ENCODE peak calls at places on chromosomes 3 and 15, in four cellular contexts. One of them, this sample, is unnamed.
A peak's percentile ranks its signal among the peaks of the same experiment; 100 is the strongest.

GRCh38 chr15:67794832-67795574 is 30.3 kb upstream of the SKOR1 start:
- DNase-seq in SK-N-SH: no peak
- DNase-seq in HepG2: no peak
- DNase-seq in K562: no peak
- DNase-seq in this sample: no peak

GRCh38 chr3:107065094-107065861 is 312.0 kb upstream of the CCDC54 start:
- DNase-seq in SK-N-SH: peak; percentile 4
- DNase-seq in HepG2: no peak
- DNase-seq in K562: no peak
- DNase-seq in this sample: no peak

GRCh38 chr3:38878650-38879049 is 62.6 kb upstream of the SCN10A start:
- DNase-seq in SK-N-SH: no peak
- DNase-seq in HepG2: no peak
- DNase-seq in K562: no peak
- DNase-seq in this sample: no peak

GRCh38 chr3:47429476-47430270 is 46.1 kb downstream of the SCAP start:
- DNase-seq in SK-N-SH: no peak
- DNase-seq in HepG2: no peak
- DNase-seq in K562: no peak
- DNase-seq in this sample: no peak

GRCh38 chr3:46406786-46407611 is at the start of the genes CCR5AS and CCRL2:
- DNase-seq in SK-N-SH: no peak
- DNase-seq in HepG2: no peak
- DNase-seq in K562: peak; percentile 93
- DNase-seq in this sample: no peak

GRCh38 chr15:77819841-77820728 is 187.4 kb upstream of the LINGO1 start:
- DNase-seq in SK-N-SH: peak; percentile 81
- DNase-seq in HepG2: peak; percentile 14
- DNase-seq in K562: peak; percentile 84
- DNase-seq in this sample: no peak

GRCh38 chr3:11953350-11953749 is 50.8 kb upstream of the SYN2 start:
- DNase-seq in SK-N-SH: peak; percentile 32
- DNase-seq in HepG2: no peak
- DNase-seq in K562: no peak
- DNase-seq in this sample: no peak

GRCh38 chr3:192929146-192929545 is 11.5 kb upstream of the MB21D2 start:
- DNase-seq in SK-N-SH: no peak
- DNase-seq in HepG2: no peak
- DNase-seq in K562: no peak
- DNase-seq in this sample: no peak

GRCh38 chr3:50587373-50587772 is 18.1 kb downstream of the HEMK1 start:
- DNase-seq in SK-N-SH: no peak
- DNase-seq in HepG2: no peak
- DNase-seq in K562: no peak
- DNase-seq in this sample: no peak

GRCh38 chr3:184315871-184316661 is 1.7 kb downstream of the EIF4G1 start:
- DNase-seq in SK-N-SH: peak; percentile 50
- DNase-seq in HepG2: no peak
- DNase-seq in K562: no peak
- DNase-seq in this sample: no peak

GRCh38 chr3:53163459-53164387 is 2.7 kb downstream of the PRKCD start:
- DNase-seq in SK-N-SH: no peak
- DNase-seq in HepG2: no peak
- DNase-seq in K562: no peak
- DNase-seq in this sample: no peak
- TF ChIP-seq NFIC in SK-N-SH: no peak
- TF ChIP-seq NFIC in HepG2: no peak
- TF ChIP-seq NFIC in K562: no peak
- TF ChIP-seq NFIC in this sample: no peak

GRCh38 chr3:171673951-171674350 is 136.3 kb downstream of the PLD1 start:
- DNase-seq in SK-N-SH: no peak
- DNase-seq in HepG2: no peak
- DNase-seq in K562: no peak
- DNase-seq in this sample: no peak
- TF ChIP-seq NFIC in SK-N-SH: no peak
- TF ChIP-seq NFIC in HepG2: no peak
- TF ChIP-seq NFIC in K562: no peak
- TF ChIP-seq NFIC in this sample: no peak

GRCh38 chr3:151787626-151788025 is 26.3 kb upstream of the AADAC start:
- DNase-seq in SK-N-SH: no peak
- DNase-seq in HepG2: no peak
- DNase-seq in K562: no peak
- DNase-seq in this sample: no peak

GRCh38 chr3:151788401-151788800 is 25.5 kb upstream of the AADAC start:
- DNase-seq in SK-N-SH: no peak
- DNase-seq in HepG2: no peak
- DNase-seq in K562: no peak
- DNase-seq in this sample: no peak

GRCh38 chr3:151792411-151792810 is 21.5 kb upstream of the AADAC start:
- DNase-seq in SK-N-SH: no peak
- DNase-seq in HepG2: no peak
- DNase-seq in K562: no peak
- DNase-seq in this sample: no peak

GRCh38 chr3:151794080-151794479 is 19.8 kb upstream of the AADAC start:
- DNase-seq in SK-N-SH: no peak
- DNase-seq in HepG2: no peak
- DNase-seq in K562: no peak
- DNase-seq in this sample: no peak

GRCh38 chr3:151789853-151790463 is 24.0 kb upstream of the AADAC start:
- DNase-seq in SK-N-SH: no peak
- DNase-seq in HepG2: peak; percentile 4
- DNase-seq in K562: no peak
- DNase-seq in this sample: no peak
- TF ChIP-seq NFIC in SK-N-SH: no peak
- TF ChIP-seq NFIC in HepG2: no peak
- TF ChIP-seq NFIC in K562: no peak
- TF ChIP-seq NFIC in this sample: no peak

DNA sequence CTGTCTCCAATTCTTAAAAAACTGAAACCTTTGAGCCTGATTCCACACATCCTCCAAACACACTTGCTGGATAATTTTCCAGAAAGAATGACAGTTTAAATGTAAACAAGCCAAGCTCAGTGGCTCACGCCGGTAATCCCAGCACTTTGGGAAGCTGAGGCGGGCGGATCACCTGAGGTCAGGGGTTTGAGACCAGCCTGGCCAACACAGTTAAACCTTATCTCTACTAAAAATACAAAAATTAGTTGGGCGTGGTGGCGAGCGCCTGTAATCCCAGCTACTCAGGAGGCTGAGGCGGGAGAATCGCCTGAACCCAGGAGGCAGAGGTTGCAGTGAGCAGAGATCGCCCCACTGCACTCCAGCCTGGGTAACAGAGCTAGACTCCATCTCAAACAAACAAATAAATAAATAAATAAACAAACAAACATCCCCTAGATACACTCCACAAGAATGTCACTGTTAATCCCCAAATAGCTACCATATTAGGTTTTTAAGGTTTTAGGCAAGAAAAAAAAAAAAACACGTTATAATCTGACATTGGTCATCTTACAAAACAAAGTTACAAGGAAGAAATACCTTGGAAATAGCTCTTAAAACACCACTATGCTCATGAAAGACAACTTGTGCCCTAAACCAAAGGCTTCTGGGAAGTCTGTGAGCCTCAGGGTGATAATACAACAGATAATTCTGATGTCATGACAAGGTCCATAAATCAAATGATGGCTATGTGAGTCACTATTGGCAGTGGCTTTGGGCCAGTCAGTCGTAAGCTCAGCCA is 13.2 kb downstream of the TNIK start:
- DNase-seq in SK-N-SH: no peak
- DNase-seq in HepG2: no peak
- DNase-seq in K562: no peak
- DNase-seq in this sample: no peak
- TF ChIP-seq NFIC in SK-N-SH: peak; percentile 95
- TF ChIP-seq NFIC in HepG2: no peak
- TF ChIP-seq NFIC in K562: peak; percentile 79
- TF ChIP-seq NFIC in this sample: no peak

GRCh38 chr3:110758208-110758607 is 313.4 kb upstream of the NECTIN3 start:
- DNase-seq in SK-N-SH: no peak
- DNase-seq in HepG2: no peak
- DNase-seq in K562: no peak
- DNase-seq in this sample: no peak
- TF ChIP-seq NFIC in SK-N-SH: no peak
- TF ChIP-seq NFIC in HepG2: no peak
- TF ChIP-seq NFIC in K562: no peak
- TF ChIP-seq NFIC in this sample: no peak

DNA sequence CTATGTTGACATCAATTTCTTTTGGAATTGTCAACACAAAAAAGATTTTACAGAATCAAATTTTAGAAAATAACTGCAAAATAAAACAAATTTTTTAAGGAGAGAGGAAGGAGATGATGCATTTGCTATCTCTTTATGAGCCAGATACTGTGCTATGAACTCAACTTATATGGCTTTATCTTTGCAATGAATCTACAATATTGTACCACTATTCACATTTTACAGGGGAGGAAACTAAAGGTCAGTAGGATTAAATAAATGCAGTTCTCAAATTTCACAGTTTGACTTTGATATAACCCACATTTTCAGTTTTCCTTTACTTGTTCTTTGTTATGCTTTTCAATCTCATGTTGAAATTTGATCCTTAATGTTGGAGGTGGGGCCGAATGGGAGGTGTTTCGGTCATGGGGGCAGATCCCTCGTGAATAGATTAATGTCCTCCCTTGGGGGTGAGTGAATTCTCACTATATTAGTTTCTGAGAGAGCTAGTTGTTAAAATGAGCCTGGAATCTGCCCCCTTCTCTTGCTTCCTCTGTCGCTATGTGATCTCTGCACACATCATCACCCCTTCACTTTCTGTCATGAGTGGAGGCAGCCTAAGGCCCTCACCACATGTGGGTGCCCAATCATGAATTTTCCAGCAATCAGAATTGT is 44.6 kb downstream of the CD200 start:
- DNase-seq in SK-N-SH: no peak
- DNase-seq in HepG2: no peak
- DNase-seq in K562: no peak
- DNase-seq in this sample: no peak
- TF ChIP-seq NFIC in SK-N-SH: no peak
- TF ChIP-seq NFIC in HepG2: no peak
- TF ChIP-seq NFIC in K562: no peak
- TF ChIP-seq NFIC in this sample: no peak

DNA sequence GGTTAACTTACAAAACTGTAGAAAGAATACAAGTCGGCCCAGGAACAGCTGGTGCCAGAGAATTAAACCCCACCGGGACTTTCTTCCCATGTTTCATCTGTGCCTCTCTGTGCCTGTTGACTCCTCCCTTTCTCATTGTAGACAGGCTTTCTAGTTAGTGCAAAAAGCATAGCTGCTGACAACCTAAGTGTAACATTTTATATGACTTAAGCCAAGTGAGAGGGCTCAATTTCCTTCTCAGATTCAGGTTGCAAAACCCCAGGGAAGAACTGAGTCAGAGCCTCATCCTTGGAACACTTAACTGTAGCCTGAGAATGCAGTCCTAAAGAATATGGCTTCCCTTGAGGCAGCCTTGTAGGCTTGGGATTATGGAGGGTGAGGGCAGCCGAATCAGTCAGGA is 302.5 kb upstream of the AZI2 start:
- DNase-seq in SK-N-SH: no peak
- DNase-seq in HepG2: no peak
- DNase-seq in K562: no peak
- DNase-seq in this sample: no peak
- TF ChIP-seq NFIC in SK-N-SH: no peak
- TF ChIP-seq NFIC in HepG2: no peak
- TF ChIP-seq NFIC in K562: no peak
- TF ChIP-seq NFIC in this sample: no peak

GRCh38 chr3:70085613-70086012 is 86.1 kb downstream of the SAMMSON start:
- DNase-seq in SK-N-SH: no peak
- DNase-seq in HepG2: no peak
- DNase-seq in K562: no peak
- DNase-seq in this sample: no peak

GRCh38 chr3:70086336-70086735 is 86.8 kb downstream of the SAMMSON start:
- DNase-seq in SK-N-SH: no peak
- DNase-seq in HepG2: no peak
- DNase-seq in K562: no peak
- DNase-seq in this sample: no peak

GRCh38 chr3:70094197-70094596 is 94.7 kb downstream of the SAMMSON start:
- DNase-seq in SK-N-SH: no peak
- DNase-seq in HepG2: no peak
- DNase-seq in K562: no peak
- DNase-seq in this sample: no peak

GRCh38 chr3:70095260-70095659 is 95.7 kb downstream of the SAMMSON start:
- DNase-seq in SK-N-SH: no peak
- DNase-seq in HepG2: no peak
- DNase-seq in K562: no peak
- DNase-seq in this sample: no peak

GRCh38 chr3:70090322-70090913 is 90.9 kb downstream of the SAMMSON start:
- DNase-seq in SK-N-SH: peak; percentile 39
- DNase-seq in HepG2: no peak
- DNase-seq in K562: peak; percentile 24
- DNase-seq in this sample: no peak
- TF ChIP-seq NFIC in SK-N-SH: no peak
- TF ChIP-seq NFIC in HepG2: no peak
- TF ChIP-seq NFIC in K562: no peak
- TF ChIP-seq NFIC in this sample: no peak